ENCODE peak calls at places on chromosomes 16 and 17, in seven cellular contexts. K is cardiac muscle cell, H is AG10803, P is COR-L47, R is fibroblast of pulmonary artery, S is HTR-8/SVneo, A is NCI-H2029 treated with DMSO at 0.1 percent for 48 hours. Z is an unnamed sample.

GRCh38 chr17:80479246-80479566 is 2.8 kb upstream of the NPTX1 start:
- DNase-seq in R (no peak), A (no peak), K (no peak), P (no peak), H (no peak), S (no peak), Z (no peak)

GRCh38 chr16:83458612-83459011 is 349.2 kb upstream of the HSBP1 start:
- DNase-seq in A (no peak), R (peak), K (peak), S (peak), H (peak), P (no peak), Z (no peak)

GRCh38 chr16:68000024-68000423 is 740 bp upstream of the DPEP2 start:
- DNase-seq in H (no peak), R (no peak), P (no peak), K (no peak), A (no peak), S (no peak), Z (no peak)

GRCh38 chr17:41394254-41395016 is 3.0 kb downstream of the KRT31 start:
- DNase-seq in H (no peak), K (no peak), R (no peak), A (no peak), S (no peak), P (no peak), Z (no peak)

GRCh38 chr16:50326835-50327465 is 41.8 kb downstream of the BRD7 start:
- DNase-seq in A (no peak), P (no peak), K (peak), R (peak), H (peak), S (no peak), Z (no peak)

GRCh38 chr16:67857547-67858233 is 10.2 kb upstream of the CENPT start:
- DNase-seq in H (peak), S (peak), R (peak), K (peak), P (peak), A (peak), Z (peak)

GRCh38 chr16:87425941-87426340 is 33.8 kb downstream of the MAP1LC3B start:
- DNase-seq in H (no peak), A (no peak), S (no peak), R (no peak), P (no peak), K (no peak), Z (no peak)

GRCh38 chr16:81442909-81443687 is 1.5 kb upstream of the CMIP start:
- DNase-seq in R (no peak), H (no peak), K (peak), S (no peak), P (no peak), A (no peak), Z (no peak)

GRCh38 chr16:30893082-30893743 is 664 bp downstream of the BCL7C start:
- DNase-seq in S (no peak), A (no peak), K (no peak), H (no peak), P (no peak), R (no peak), Z (peak)

GRCh38 chr16:46650224-46650623 is 29.0 kb upstream of the SHCBP1 start:
- DNase-seq in K (peak), H (peak), S (no peak), R (peak), P (no peak), A (no peak), Z (no peak)